ENCODE peak calls at places on chromosomes 13 and 19, in nine cellular contexts. I is fibroblast of lung, V is lower lobe of right lung, L is left ventricle myocardium inferior, T is cardiac muscle cell, P is right atrium auricular region, N is right lobe of liver, E is mammary epithelial cell, C is heart left ventricle. W is an unnamed sample. For H3K4me1, the result is how much of the 10 kb centered on the place peaks cover.

GRCh38 chr13:42064259-42064658 is 15.8 kb downstream of the DGKH start:
- DNase-seq in I (peak), V (no peak), L (no peak), T (peak), P (no peak), N (no peak), E (peak), C (no peak), W (no peak)

GRCh38 chr19:57135797-57136196 is 9.2 kb downstream of the ZIM3 start:
- DNase-seq in I (no peak), V (no peak), L (no peak), T (no peak), P (no peak), N (no peak), E (no peak), C (no peak), W (no peak)

GRCh38 chr13:42925626-42926025 is 66.4 kb downstream of the EPSTI1 start:
- DNase-seq in I (no peak), V (no peak), L (no peak), T (no peak), P (no peak), N (no peak), E (no peak), C (no peak), W (no peak)

GRCh38 chr19:9956956-9957355 is 20.6 kb upstream of the OLFM2 start:
- DNase-seq in I (no peak), V (no peak), L (no peak), T (no peak), P (no peak), N (no peak), E (no peak), C (no peak), W (no peak)

GRCh38 chr19:30360378-30361106 is 11.6 kb upstream of the ZNF536 start:
- DNase-seq in I (no peak), V (no peak), L (no peak), T (no peak), P (no peak), N (no peak), E (no peak), C (no peak), W (no peak)

GRCh38 chr13:112740502-112741131 is 50.8 kb downstream of the ATP11A start:
- DNase-seq in I (peak), V (no peak), L (peak), T (peak), P (peak), N (peak), E (no peak), C (peak), W (peak)

GRCh38 chr19:35846038-35846668 is 6.2 kb downstream of the NPHS1 start:
- DNase-seq in I (no peak), V (no peak), L (no peak), T (no peak), P (no peak), N (no peak), E (no peak), C (no peak), W (no peak)

GRCh38 chr13:28558126-28558525 is 63.2 kb upstream of the FLT1 start:
- DNase-seq in I (peak), V (no peak), L (no peak), T (peak), P (no peak), N (no peak), E (no peak), C (no peak), W (no peak)

GRCh38 chr19:3276341-3276799 is 51.9 kb downstream of the CELF5 start:
- DNase-seq in I (no peak), V (peak), L (no peak), T (no peak), P (no peak), N (no peak), E (peak), C (no peak), W (peak)

GRCh38 chr13:78958019-78958418 is 299.1 kb upstream of the OBI1 start:
- DNase-seq in I (no peak), V (no peak), L (no peak), T (no peak), P (no peak), N (no peak), E (no peak), C (no peak), W (no peak)

GRCh38 chr13:104086205-104086604 is 1020.0 kb upstream of the SLC10A2 start:
- DNase-seq in I (peak), V (no peak), L (no peak), T (peak), P (no peak), N (no peak), E (no peak), C (no peak), W (no peak)

GRCh38 chr19:47509170-47509847 is 5.6 kb downstream of the NAPA start:
- DNase-seq in I (no peak), V (no peak), L (no peak), T (no peak), P (no peak), N (no peak), E (no peak), C (peak), W (no peak)
- H3K27ac ChIP-seq in I (no peak), V (no peak), L (peak), T (no peak), P (peak), N (peak), E (peak), C (peak), W (no peak)

GRCh38 chr13:47549219-47549752 is 451.8 kb downstream of the SUCLA2 start:
- DNase-seq in I (no peak), V (no peak), L (no peak), T (no peak), P (no peak), N (no peak), E (no peak), C (no peak), W (no peak)
- TF ChIP-seq CTCF in I (peak), V (no peak), L (no peak), T (no peak), P (no peak), N (no peak), E (no peak), C (no peak), W (no peak)

GRCh38 chr19:8664671-8665057 is 33.9 kb downstream of the ACTL9 start:
- DNase-seq in I (no peak), V (no peak), L (no peak), T (no peak), P (no peak), N (no peak), E (no peak), C (no peak), W (no peak)
- H3K4me1 ChIP-seq in I (under half), V (under half), L (under half), T (under half), P (under half), N (under half), E (under half), C (under half), W (under half)

GRCh38 chr19:46056536-46056935 is 15.7 kb upstream of the IGFL4 start:
- DNase-seq in I (no peak), V (no peak), L (no peak), T (no peak), P (no peak), N (no peak), E (peak), C (no peak), W (no peak)
- H3K27ac ChIP-seq in I (no peak), V (no peak), L (no peak), T (no peak), P (no peak), N (no peak), E (peak), C (no peak), W (no peak)